ENCODE peak calls at places on chromosomes 13 and 19, in seven cellular contexts. One of them, this sample, is unnamed.

GRCh38 chr19:21568816-21569496 is 63.6 kb downstream of the ZNF429 start:
- DNase-seq in naive thymus-derived CD4-positive, alpha-beta T cell: peak
- DNase-seq in EL: peak
- DNase-seq in nephron progenitor cell: no peak
- DNase-seq in head of caudate nucleus: peak
- DNase-seq in GM04504: peak
- DNase-seq in HCEC 1CT: peak
- DNase-seq in this sample: peak

GRCh38 chr13:43085545-43085944 is 62.2 kb downstream of the DNAJC15 start:
- DNase-seq in HCEC 1CT: peak
- DNase-seq in GM04504: peak
- DNase-seq in head of caudate nucleus: no peak
- DNase-seq in nephron progenitor cell: no peak
- DNase-seq in EL: peak
- DNase-seq in naive thymus-derived CD4-positive, alpha-beta T cell: no peak
- DNase-seq in this sample: peak

GRCh38 chr13:29541400-29541799 is 54.1 kb downstream of the SLC7A1 start:
- DNase-seq in GM04504: no peak
- DNase-seq in nephron progenitor cell: no peak
- DNase-seq in head of caudate nucleus: no peak
- DNase-seq in HCEC 1CT: no peak
- DNase-seq in EL: no peak
- DNase-seq in naive thymus-derived CD4-positive, alpha-beta T cell: no peak
- DNase-seq in this sample: no peak

GRCh38 chr13:102091231-102091630 is 310.6 kb downstream of the FGF14 start:
- DNase-seq in nephron progenitor cell: no peak
- DNase-seq in HCEC 1CT: peak
- DNase-seq in EL: peak
- DNase-seq in GM04504: no peak
- DNase-seq in naive thymus-derived CD4-positive, alpha-beta T cell: no peak
- DNase-seq in head of caudate nucleus: no peak
- DNase-seq in this sample: no peak

GRCh38 chr13:92806215-92806614 is 420.4 kb upstream of the GPC6 start:
- DNase-seq in nephron progenitor cell: no peak
- DNase-seq in HCEC 1CT: peak
- DNase-seq in EL: peak
- DNase-seq in GM04504: no peak
- DNase-seq in head of caudate nucleus: no peak
- DNase-seq in naive thymus-derived CD4-positive, alpha-beta T cell: no peak
- DNase-seq in this sample: no peak

GRCh38 chr19:51059715-51060114 is 5.2 kb downstream of the KLK13 start:
- DNase-seq in EL: no peak
- DNase-seq in head of caudate nucleus: no peak
- DNase-seq in GM04504: no peak
- DNase-seq in HCEC 1CT: no peak
- DNase-seq in nephron progenitor cell: no peak
- DNase-seq in naive thymus-derived CD4-positive, alpha-beta T cell: no peak
- DNase-seq in this sample: no peak

GRCh38 chr19:34482380-34483250 is 1.1 kb downstream of the WTIP start:
- DNase-seq in head of caudate nucleus: no peak
- DNase-seq in HCEC 1CT: peak
- DNase-seq in nephron progenitor cell: peak
- DNase-seq in EL: peak
- DNase-seq in naive thymus-derived CD4-positive, alpha-beta T cell: no peak
- DNase-seq in GM04504: no peak
- DNase-seq in this sample: peak

GRCh38 chr13:78910147-78910546 is 251.2 kb upstream of the OBI1 start:
- DNase-seq in nephron progenitor cell: no peak
- DNase-seq in head of caudate nucleus: no peak
- DNase-seq in HCEC 1CT: no peak
- DNase-seq in EL: no peak
- DNase-seq in GM04504: no peak
- DNase-seq in naive thymus-derived CD4-positive, alpha-beta T cell: no peak
- DNase-seq in this sample: no peak

GRCh38 chr19:16896913-16897571 is 8.2 kb downstream of the F2RL3 start:
- DNase-seq in GM04504: peak
- DNase-seq in nephron progenitor cell: peak
- DNase-seq in EL: peak
- DNase-seq in HCEC 1CT: peak
- DNase-seq in naive thymus-derived CD4-positive, alpha-beta T cell: peak
- DNase-seq in head of caudate nucleus: peak
- DNase-seq in this sample: peak

GRCh38 chr13:32261567-32261966 is 53.6 kb downstream of the ZAR1L start:
- DNase-seq in GM04504: peak
- DNase-seq in HCEC 1CT: peak
- DNase-seq in nephron progenitor cell: no peak
- DNase-seq in EL: peak
- DNase-seq in naive thymus-derived CD4-positive, alpha-beta T cell: no peak
- DNase-seq in head of caudate nucleus: peak
- DNase-seq in this sample: peak

GRCh38 chr13:25175026-25175425 is 2.9 kb upstream of the AMER2 start:
- DNase-seq in nephron progenitor cell: no peak
- DNase-seq in head of caudate nucleus: peak
- DNase-seq in HCEC 1CT: no peak
- DNase-seq in GM04504: no peak
- DNase-seq in naive thymus-derived CD4-positive, alpha-beta T cell: no peak
- DNase-seq in EL: no peak
- DNase-seq in this sample: no peak

GRCh38 chr13:32600891-32601290 is 14.6 kb downstream of the PDS5B start:
- DNase-seq in nephron progenitor cell: no peak
- DNase-seq in HCEC 1CT: no peak
- DNase-seq in head of caudate nucleus: no peak
- DNase-seq in EL: no peak
- DNase-seq in naive thymus-derived CD4-positive, alpha-beta T cell: no peak
- DNase-seq in GM04504: no peak
- DNase-seq in this sample: no peak

GRCh38 chr19:40358773-40359172 is 10.3 kb downstream of the PLD3 start:
- DNase-seq in GM04504: no peak
- DNase-seq in head of caudate nucleus: peak
- DNase-seq in nephron progenitor cell: no peak
- DNase-seq in naive thymus-derived CD4-positive, alpha-beta T cell: no peak
- DNase-seq in HCEC 1CT: no peak
- DNase-seq in EL: no peak
- DNase-seq in this sample: no peak

GRCh38 chr19:4759388-4760284 is 31.9 kb upstream of the FEM1A start:
- DNase-seq in head of caudate nucleus: peak
- DNase-seq in nephron progenitor cell: peak
- DNase-seq in naive thymus-derived CD4-positive, alpha-beta T cell: no peak
- DNase-seq in EL: peak
- DNase-seq in GM04504: peak
- DNase-seq in HCEC 1CT: peak
- DNase-seq in this sample: peak

This sample was measured in foreskin fibroblast.